ENCODE peak calls at places on chromosomes 1 and 21, in four cellular contexts. F is GM23248, Z is endothelial cell of umbilical vein, I is PC-3. X is an unnamed sample.

GRCh38 chr1:94926915-94927404 is at the start of gene CNN3:
- DNase-seq in F (peak; percentile 97), Z (peak; percentile 93), I (peak; percentile 87), X (peak; percentile 89)

GRCh38 chr1:231691618-231692259 is 65.1 kb downstream of the DISC1 start:
- DNase-seq in F (no peak), Z (no peak), I (peak; percentile 48), X (peak; percentile 41)

GRCh38 chr1:199172286-199173124 is 533.7 kb downstream of the PTPRC start:
- DNase-seq in Z (no peak), I (no peak), F (peak; percentile 11), X (peak; percentile 22)

GRCh38 chr1:193680247-193680923 is 494.0 kb upstream of the B3GALT2 start:
- DNase-seq in F (no peak), Z (no peak), I (no peak), X (no peak)

GRCh38 chr1:1063945-1064831 is 9.9 kb downstream of the RNF223 start:
- DNase-seq in F (peak; percentile 75), Z (peak; percentile 82), I (peak; percentile 91), X (peak; percentile 80)

GRCh38 chr1:24379733-24380315 is 33.8 kb downstream of the STPG1 start:
- DNase-seq in I (peak; percentile 77), F (peak; percentile 77), Z (no peak), X (no peak)

GRCh38 chr1:40861227-40862003 is 748 bp downstream of the CITED4 start:
- DNase-seq in F (peak; percentile 75), Z (no peak), I (no peak), X (no peak)

GRCh38 chr1:86872086-86872485 is 41.8 kb downstream of the SELENOF start:
- DNase-seq in Z (no peak), I (peak; percentile 90), F (peak; percentile 31), X (peak; percentile 17)

GRCh38 chr1:35660581-35661473 is 19.5 kb upstream of the PSMB2 start:
- DNase-seq in I (peak; percentile 25), F (peak; percentile 56), Z (peak; percentile 30), X (peak; percentile 57)

GRCh38 chr21:28669331-28669730 is 323.3 kb downstream of the LTN1 start:
- DNase-seq in F (no peak), I (no peak), Z (no peak), X (no peak)

GRCh38 chr1:227959325-227959860 is 11.7 kb upstream of the WNT9A start:
- DNase-seq in F (no peak), I (no peak), Z (no peak), X (no peak)

GRCh38 chr21:33551664-33552063 is 8.8 kb downstream of the SON start:
- DNase-seq in I (no peak), Z (no peak), F (no peak), X (no peak)

GRCh38 chr21:25558123-25558522 is 49.2 kb downstream of the MRPL39 start:
- DNase-seq in I (no peak), F (no peak), Z (no peak), X (no peak)

GRCh38 chr1:226603030-226603960 is 54.7 kb downstream of the STUM start:
- DNase-seq in Z (peak; percentile 46), I (peak; percentile 66), F (peak; percentile 92), X (peak; percentile 13)

GRCh38 chr1:10380594-10381275 is 18.1 kb upstream of the PGD start:
- DNase-seq in I (peak; percentile 86), Z (no peak), F (peak; percentile 96), X (peak; percentile 93)

GRCh38 chr1:87134625-87135024 is 194.1 kb upstream of the LMO4 start:
- DNase-seq in I (no peak), Z (no peak), F (no peak), X (no peak)

GRCh38 chr1:56934400-56935080 is 31.3 kb downstream of the C8B start:
- DNase-seq in Z (no peak), I (no peak), F (peak; percentile 57), X (no peak)

GRCh38 chr1:54275349-54275748 is 75.4 kb downstream of the MRPL37 start:
- DNase-seq in I (peak; percentile 33), Z (peak; percentile 45), F (peak; percentile 87), X (peak; percentile 72)

DNA sequence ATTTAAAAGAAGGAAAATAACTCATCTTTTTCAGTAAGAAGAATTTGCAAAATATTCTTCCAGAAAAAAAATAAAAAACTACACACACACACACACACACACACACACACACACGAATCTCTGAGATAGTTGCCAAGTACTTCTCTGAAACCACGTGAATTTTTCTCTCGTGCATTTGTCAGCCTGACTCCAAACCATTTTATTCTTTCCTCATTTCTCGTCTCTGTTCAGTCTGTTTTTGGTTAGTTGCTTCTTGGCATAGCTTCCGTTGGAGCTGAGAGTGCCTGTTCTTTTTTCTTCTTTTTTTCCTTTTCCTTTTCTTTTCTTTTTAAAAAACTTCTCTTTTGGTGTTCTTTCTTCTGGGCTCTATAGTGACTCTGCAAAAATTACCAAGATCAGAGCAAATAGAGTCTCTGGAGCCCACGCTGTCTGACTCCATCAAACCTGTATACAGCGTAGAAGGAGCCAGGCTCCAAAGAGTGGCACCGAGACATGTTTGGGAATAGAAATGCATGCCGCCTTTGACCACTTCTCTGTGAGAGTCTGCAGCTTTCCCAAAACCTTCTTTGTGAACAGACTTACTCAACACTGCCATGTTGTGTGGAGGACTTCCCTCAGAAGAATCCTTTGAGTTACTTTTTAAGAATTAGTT is 55.1 kb downstream of the GORAB start:
- DNase-seq in F (peak; percentile 88), Z (no peak), I (no peak), X (peak; percentile 69)
- H3K4me2 ChIP-seq in F (peak overlapping the region; percentile 100), Z (no peak overlapping the region), I (no peak overlapping the region), X (peak overlapping the region; percentile 79)

DNA sequence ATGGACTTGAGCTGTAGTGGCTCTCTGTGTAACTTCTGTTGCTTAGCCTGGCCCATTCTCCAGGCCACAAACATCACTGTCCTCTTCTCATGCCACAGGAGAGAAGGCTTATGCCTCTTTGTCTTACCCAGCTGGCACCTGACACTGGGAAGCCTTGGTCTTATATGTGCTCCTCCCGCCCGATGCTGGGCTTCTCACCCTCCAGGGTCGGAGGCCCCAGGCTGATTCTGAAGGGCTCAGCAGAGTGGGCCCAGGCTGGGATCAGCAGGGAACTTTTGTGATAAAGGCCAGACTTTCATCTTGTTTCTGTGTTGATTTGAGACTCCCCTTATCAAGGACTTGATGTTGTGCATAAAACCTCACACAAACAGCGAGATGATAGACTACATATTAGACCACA is 29.8 kb downstream of the TRPM2 start:
- DNase-seq in F (no peak), Z (no peak), I (no peak), X (no peak)
- H3K9me3 ChIP-seq in F (no peaks in the 10 kb centered on the region), Z (no peaks in the 10 kb centered on the region), I (peaks cover 24% of the 10 kb centered on the region), X (no peaks in the 10 kb centered on the region)

GRCh38 chr1:63817152-63817667 is 43.4 kb downstream of the ROR1 start:
- DNase-seq in I (peak; percentile 51), F (peak; percentile 8), Z (peak; percentile 54), X (peak; percentile 45)
- H3K4me3 ChIP-seq in I (no peak overlapping the region), F (no peak overlapping the region), Z (no peak overlapping the region), X (no peak overlapping the region)

DNA sequence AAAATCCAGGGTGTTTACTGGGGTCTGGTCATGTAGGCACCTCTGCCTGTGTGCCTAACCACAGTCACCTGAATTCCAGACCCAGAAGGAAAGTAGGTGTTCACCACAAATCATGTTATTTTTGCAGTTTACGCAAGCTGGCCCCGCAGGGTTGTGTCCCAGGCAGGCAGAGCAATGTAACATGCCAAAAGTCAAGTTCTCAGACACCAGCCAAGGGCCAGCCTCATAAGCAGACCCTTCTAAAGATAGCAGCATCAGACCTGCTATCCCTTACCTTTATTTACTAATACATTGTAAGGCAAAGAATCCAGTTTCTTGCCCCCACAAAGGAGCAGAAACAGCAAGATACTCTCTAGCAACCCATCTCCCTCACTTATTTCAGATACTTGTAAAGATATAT is 83.0 kb downstream of the GPR161 start:
- DNase-seq in I (no peak), F (no peak), Z (no peak), X (no peak)
- H3K4me2 ChIP-seq in I (no peak overlapping the region), F (no peak overlapping the region), Z (no peak overlapping the region), X (no peak overlapping the region)

GRCh38 chr1:68959631-68960030 is 462.7 kb upstream of the DEPDC1 start:
- DNase-seq in Z (no peak), F (no peak), I (no peak), X (no peak)

GRCh38 chr1:68958957-68959356 is 462.1 kb upstream of the DEPDC1 start:
- DNase-seq in I (no peak), Z (no peak), F (no peak), X (no peak)

GRCh38 chr1:68954841-68955240 is 458.0 kb upstream of the DEPDC1 start:
- DNase-seq in F (peak; percentile 12), I (peak; percentile 17), Z (no peak), X (peak; percentile 58)

GRCh38 chr1:68953316-68953715 is 456.4 kb upstream of the DEPDC1 start:
- DNase-seq in F (no peak), Z (no peak), I (no peak), X (no peak)

GRCh38 chr1:68955424-68955823 is 458.5 kb upstream of the DEPDC1 start:
- DNase-seq in F (peak; percentile 14), I (no peak), Z (no peak), X (peak; percentile 56)
- H3K9me3 ChIP-seq in F (no peaks in the 10 kb centered on the region), I (no peaks in the 10 kb centered on the region), Z (no peaks in the 10 kb centered on the region), X (no peaks in the 10 kb centered on the region)

X was measured in astrocyte.